ENCODE peak calls at places on chromosome 13, in seven cellular contexts. X is SK-N-SH, H is HCT116, U is HepG2, Y is GM12878, O is H1, E is K562. D is an unnamed sample.

GRCh38 chr13:28161370-28161769 is 23.0 kb downstream of the PAN3 start:
- DNase-seq in H (no peak), X (no peak), E (peak), Y (no peak), U (peak), O (no peak), D (no peak)

GRCh38 chr13:37014609-37015008 is 14.0 kb downstream of the EXOSC8 start:
- DNase-seq in Y (no peak), X (no peak), O (no peak), E (no peak), H (no peak), U (no peak), D (no peak)

GRCh38 chr13:57030671-57031070 is 110.0 kb upstream of the PRR20A start:
- DNase-seq in O (no peak), Y (no peak), X (no peak), U (no peak), E (peak), H (no peak), D (no peak)

GRCh38 chr13:97141564-97142005 is 80.5 kb upstream of the MBNL2 start:
- DNase-seq in U (peak), E (peak), X (no peak), H (peak), O (peak), Y (peak), D (peak)

GRCh38 chr13:51221674-51222509 is at the start of gene FAM124A:
- DNase-seq in X (peak), O (no peak), Y (no peak), U (no peak), H (peak), E (peak), D (peak)

GRCh38 chr13:68369739-68370138 is 1139.6 kb upstream of the PCDH9 start:
- DNase-seq in O (no peak), H (no peak), U (peak), E (peak), X (no peak), Y (no peak), D (peak)

GRCh38 chr13:52848455-52849190 is at the start of gene PCDH8:
- DNase-seq in O (no peak), Y (no peak), E (no peak), X (peak), U (no peak), H (no peak), D (no peak)

GRCh38 chr13:113592571-113592970 is 8.0 kb downstream of the TFDP1 start:
- DNase-seq in O (no peak), U (no peak), X (peak), H (no peak), Y (no peak), E (no peak), D (no peak)

GRCh38 chr13:28641600-28641926 is 17.4 kb upstream of the POMP start:
- DNase-seq in H (no peak), X (no peak), Y (peak), E (no peak), O (no peak), U (peak), D (no peak)

GRCh38 chr13:46523972-46524737 is 28.8 kb upstream of the LRCH1 start:
- DNase-seq in O (no peak), H (no peak), Y (no peak), X (no peak), U (no peak), E (no peak), D (no peak)

DNA sequence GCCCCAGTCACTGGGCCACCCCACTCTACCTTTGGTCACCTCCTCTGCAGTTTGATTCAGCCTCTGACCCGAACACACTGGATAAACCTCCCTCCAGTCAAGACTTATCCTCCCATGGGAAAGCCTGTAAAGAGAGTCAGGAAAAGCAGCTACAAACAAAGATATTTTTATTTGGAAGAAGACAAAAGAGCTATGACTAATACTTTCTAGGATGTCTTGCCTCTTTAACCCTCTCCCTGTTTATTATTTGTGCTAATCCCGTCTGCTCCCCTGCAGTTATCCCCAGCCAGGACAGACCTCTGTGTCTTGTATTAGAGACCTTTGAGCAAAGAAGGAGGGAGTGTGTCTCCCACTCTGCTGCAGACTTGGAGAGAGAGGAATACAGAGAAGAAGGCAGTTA is 178.3 kb downstream of the EFNB2 start:
- DNase-seq in H (no peak), O (no peak), X (no peak), E (no peak), U (no peak), Y (no peak), D (no peak)
- TF ChIP-seq JUND in H (no peak), O (no peak), X (no peak), E (no peak), U (no peak), Y (no peak), D (no peak)

GRCh38 chr13:44449999-44450821 is 76.6 kb downstream of the SERP2 start:
- DNase-seq in U (peak), E (no peak), H (no peak), O (no peak), X (no peak), Y (no peak), D (peak)

GRCh38 chr13:44448373-44448772 is 74.7 kb downstream of the SERP2 start:
- DNase-seq in Y (no peak), E (no peak), X (no peak), U (peak), O (no peak), H (no peak), D (no peak)

GRCh38 chr13:44451109-44451508 is 77.5 kb downstream of the SERP2 start:
- DNase-seq in Y (no peak), O (no peak), H (no peak), X (no peak), E (no peak), U (no peak), D (no peak)

GRCh38 chr13:44447783-44448182 is 74.2 kb downstream of the SERP2 start:
- DNase-seq in H (no peak), E (no peak), X (no peak), U (no peak), O (no peak), Y (no peak), D (no peak)

GRCh38 chr13:44448875-44449274 is 75.3 kb downstream of the SERP2 start:
- DNase-seq in X (no peak), E (no peak), O (no peak), H (no peak), U (no peak), Y (no peak), D (no peak)
- TF ChIP-seq JUND in X (no peak), E (no peak), O (no peak), H (no peak), U (no peak), Y (no peak), D (no peak)

DNA sequence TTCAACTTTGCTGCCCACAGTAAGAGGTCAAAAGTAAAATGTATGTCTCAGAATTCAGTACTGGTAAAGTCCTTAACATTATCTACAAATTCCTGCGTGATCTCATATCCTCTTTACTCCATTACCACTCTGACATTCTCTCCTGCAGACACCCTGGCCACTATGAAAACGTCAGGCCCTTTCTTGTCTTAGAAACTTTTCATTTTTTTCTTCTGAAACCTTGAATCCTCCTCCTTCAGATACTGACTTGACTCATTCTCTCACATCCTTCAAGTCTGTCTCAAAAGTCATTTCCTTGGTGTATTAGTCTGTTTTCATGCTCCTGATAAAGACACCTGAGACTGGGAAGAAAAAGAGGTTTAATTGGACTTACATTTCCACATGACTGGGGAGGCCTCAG is 262.3 kb downstream of the POU4F1 start:
- DNase-seq in H (no peak), O (no peak), X (no peak), Y (no peak), U (no peak), E (no peak), D (no peak)
- TF ChIP-seq JUND in H (no peak), O (no peak), X (no peak), Y (no peak), U (no peak), E (no peak), D (no peak)

GRCh38 chr13:62280590-62280989 is 864.9 kb upstream of the PCDH20 start:
- DNase-seq in O (no peak), E (no peak), H (no peak), U (no peak), Y (peak), X (no peak), D (no peak)
- TF ChIP-seq JUND in O (no peak), E (no peak), H (no peak), U (no peak), Y (no peak), X (no peak), D (no peak)

DNA sequence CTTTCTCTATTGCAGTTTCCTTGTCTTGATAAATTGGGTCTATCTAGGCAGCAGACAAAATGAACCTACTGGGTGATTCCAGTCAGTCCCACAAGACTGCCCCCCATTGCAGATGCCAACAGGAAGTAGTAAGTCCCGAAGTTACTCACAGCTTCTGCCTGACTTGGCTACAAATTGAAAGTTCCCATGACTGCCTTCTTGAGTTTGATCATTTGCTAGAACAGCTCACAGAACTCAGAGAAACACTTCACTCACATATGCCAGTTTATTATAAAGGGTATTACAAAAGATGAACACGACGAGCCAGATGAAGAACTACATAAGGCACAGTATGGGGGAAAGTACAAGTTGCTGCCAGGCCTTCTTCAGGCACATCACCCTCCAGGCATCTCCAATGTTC is 50.0 kb downstream of the TEX26 start:
- DNase-seq in U (no peak), Y (peak), E (no peak), H (no peak), X (no peak), O (no peak), D (no peak)
- TF ChIP-seq JUND in U (no peak), Y (no peak), E (no peak), H (no peak), X (no peak), O (no peak), D (no peak)

DNA sequence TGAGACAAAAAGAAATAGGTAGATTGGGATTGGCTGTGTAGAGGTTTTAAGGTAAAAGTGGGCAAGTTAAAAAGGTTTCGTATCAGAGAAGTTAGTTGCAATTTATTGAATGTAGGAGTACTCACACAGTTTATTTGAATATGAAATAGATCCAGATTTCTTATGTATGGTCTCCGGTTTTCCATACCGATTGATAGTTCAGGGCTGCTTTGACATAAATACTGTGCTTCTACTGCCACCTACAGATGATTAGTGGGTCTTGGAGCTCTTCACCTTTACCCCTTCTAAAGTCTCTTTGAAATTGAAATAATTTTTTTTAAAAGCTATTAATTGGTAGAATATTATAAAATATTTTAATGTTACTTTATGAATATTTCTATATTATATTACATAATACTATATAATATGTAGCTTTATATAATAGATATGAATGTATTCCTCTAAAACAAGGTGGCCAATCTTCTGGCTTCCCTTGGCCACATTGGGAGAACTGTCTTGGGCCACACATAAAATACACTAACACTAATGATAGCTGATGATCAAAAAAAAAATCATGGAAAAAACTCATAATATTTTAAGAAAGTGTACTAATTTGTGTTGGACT is 7.7 kb upstream of the GPR18 start:
- DNase-seq in H (peak), Y (no peak), X (peak), U (peak), E (peak), O (no peak), D (peak)
- TF ChIP-seq JUND in H (no peak), Y (no peak), X (no peak), U (no peak), E (no peak), O (no peak), D (no peak)

GRCh38 chr13:38636756-38637155 is 50.1 kb upstream of the FREM2 start:
- DNase-seq in U (no peak), X (no peak), H (no peak), Y (no peak), O (no peak), E (no peak), D (peak)
- TF ChIP-seq JUND in U (no peak), X (no peak), H (no peak), Y (no peak), O (no peak), E (no peak), D (no peak)